ENCODE peak calls at places on chromosome 7, in eight cellular contexts. L is NCI-H774, D is iris pigment epithelial cell, G is nucleus accumbens, S is A549, Z is Daoy, O is mesothelial cell of epicardium, M is fibroblast of lung. F is an unnamed sample.

GRCh38 chr7:140521426-140521825 is 42.1 kb upstream of the MKRN1 start:
- DNase-seq in O (no peak), S (no peak), G (no peak), L (no peak), D (no peak), Z (no peak), M (no peak), F (no peak)

GRCh38 chr7:147535619-147536200 is 1054.9 kb upstream of the C7orf33 start:
- DNase-seq in O (no peak), L (no peak), Z (no peak), G (no peak), M (peak; percentile 12), D (peak; percentile 70), S (no peak), F (peak; percentile 16)

GRCh38 chr7:120833551-120833950 is 24.4 kb downstream of the TSPAN12 start:
- DNase-seq in S (no peak), G (no peak), D (no peak), M (no peak), L (peak; percentile 42), O (no peak), Z (no peak), F (no peak)

GRCh38 chr7:97971120-97971989 is 18.6 kb downstream of the OCM2 start:
- DNase-seq in M (peak; percentile 39), Z (peak; percentile 11), G (no peak), D (peak; percentile 17), L (no peak), S (peak; percentile 57), O (no peak), F (peak; percentile 44)

GRCh38 chr7:143507534-143507933 is 29.9 kb downstream of the TAS2R41 start:
- DNase-seq in O (no peak), L (no peak), M (no peak), D (no peak), S (no peak), G (no peak), Z (no peak), F (no peak)

GRCh38 chr7:131244259-131244852 is 83.3 kb upstream of the MKLN1 start:
- DNase-seq in D (peak; percentile 96), G (peak; percentile 15), L (no peak), Z (peak; percentile 98), O (no peak), M (peak; percentile 97), S (peak; percentile 79), F (peak; percentile 71)

GRCh38 chr7:7190142-7190541 is 7.8 kb downstream of the C1GALT1 start:
- DNase-seq in S (peak; percentile 18), Z (peak; percentile 46), O (no peak), L (no peak), D (peak; percentile 82), G (no peak), M (peak; percentile 77), F (no peak)

GRCh38 chr7:50436133-50436802 is 13.9 kb downstream of the FIGNL1 start:
- DNase-seq in G (no peak), L (no peak), O (no peak), S (peak; percentile 28), M (peak; percentile 70), Z (peak; percentile 94), D (peak; percentile 83), F (no peak)

GRCh38 chr7:159067870-159068787 is 76.5 kb downstream of the VIPR2 start:
- DNase-seq in G (peak; percentile 28), O (no peak), D (no peak), M (no peak), S (no peak), Z (peak; percentile 30), L (no peak), F (no peak)

GRCh38 chr7:37705976-37706375 is 22.4 kb downstream of the GPR141 start:
- DNase-seq in L (no peak), M (no peak), O (no peak), S (no peak), D (no peak), G (no peak), Z (no peak), F (no peak)

GRCh38 chr7:148356303-148356702 is 234.3 kb upstream of the C7orf33 start:
- DNase-seq in L (no peak), G (no peak), O (no peak), D (no peak), Z (no peak), S (no peak), M (no peak), F (no peak)

GRCh38 chr7:131293018-131293417 is 34.7 kb upstream of the MKLN1 start:
- DNase-seq in G (no peak), S (no peak), L (no peak), D (peak; percentile 45), O (no peak), M (peak; percentile 73), Z (no peak), F (no peak)

GRCh38 chr7:96297873-96298272 is 24.0 kb downstream of the SLC25A13 start:
- DNase-seq in L (no peak), M (no peak), D (no peak), G (peak; percentile 64), O (no peak), Z (no peak), S (no peak), F (no peak)

GRCh38 chr7:81285142-81285871 is 366.5 kb upstream of the SEMA3C start:
- DNase-seq in M (peak; percentile 96), L (no peak), Z (peak; percentile 69), G (no peak), S (no peak), O (no peak), D (peak; percentile 89), F (no peak)

GRCh38 chr7:55247466-55247865 is 117.7 kb upstream of the LANCL2 start:
- DNase-seq in G (no peak), Z (peak; percentile 65), M (peak; percentile 68), S (no peak), D (peak; percentile 71), L (no peak), O (no peak), F (no peak)

GRCh38 chr7:10677668-10678232 is 295.9 kb upstream of the PHF14 start:
- DNase-seq in S (no peak), O (no peak), Z (no peak), M (no peak), D (no peak), G (no peak), L (no peak), F (no peak)